ENCODE peak calls at places on chromosomes 1 and 21, in seven cellular contexts. X, R, I, J, P, B and S are unnamed samples.

GRCh38 chr1:236774926-236775325 is 20.2 kb upstream of the MTR start:
- DNase-seq in P (no peak), B (no peak), R (peak), J (peak), X (no peak), I (no peak), S (no peak)

GRCh38 chr1:94020764-94021579 is 100.0 kb downstream of the ABCA4 start:
- DNase-seq in X (no peak), P (no peak), B (no peak), J (peak), I (no peak), R (no peak), S (no peak)

GRCh38 chr1:230215049-230215448 is 148.0 kb downstream of the GALNT2 start:
- DNase-seq in I (peak), B (no peak), J (peak), R (no peak), X (no peak), P (peak), S (no peak)

GRCh38 chr1:31712625-31713024 is 8.8 kb upstream of the COL16A1 start:
- DNase-seq in I (peak), P (peak), R (no peak), X (no peak), J (peak), B (no peak), S (no peak)

GRCh38 chr1:10651377-10651776 is 145.1 kb downstream of the CASZ1 start:
- DNase-seq in X (peak), P (peak), J (peak), B (no peak), R (no peak), I (no peak), S (no peak)

GRCh38 chr1:234730110-234730509 is 120.1 kb upstream of the IRF2BP2 start:
- DNase-seq in R (no peak), X (no peak), J (no peak), I (no peak), P (no peak), B (no peak), S (no peak)

GRCh38 chr1:47992720-47993119 is 4.5 kb downstream of the TRABD2B start:
- DNase-seq in B (no peak), J (no peak), P (peak), X (no peak), R (no peak), I (peak), S (no peak)

GRCh38 chr1:196255762-196256161 is 352.5 kb downstream of the KCNT2 start:
- DNase-seq in J (no peak), R (no peak), I (no peak), X (no peak), P (no peak), B (no peak), S (no peak)

GRCh38 chr1:183318433-183318832 is 99.7 kb downstream of the NMNAT2 start:
- DNase-seq in R (no peak), I (peak), B (peak), P (peak), J (peak), X (peak), S (no peak)

GRCh38 chr1:108861566-108861965 is 4.7 kb upstream of the AKNAD1 start:
- DNase-seq in J (no peak), X (no peak), R (no peak), I (no peak), P (no peak), B (no peak), S (no peak)

GRCh38 chr1:24899581-24900485 is 30.2 kb downstream of the RUNX3 start:
- DNase-seq in R (no peak), X (no peak), I (peak), P (no peak), B (no peak), J (no peak), S (no peak)

GRCh38 chr1:111719561-111720239 is 19.5 kb downstream of the INKA2 start:
- DNase-seq in J (no peak), R (no peak), X (no peak), P (no peak), I (no peak), B (no peak), S (no peak)

GRCh38 chr1:11691302-11691914 is at the start of gene DRAXIN:
- DNase-seq in B (no peak), P (peak), R (peak), J (no peak), I (no peak), X (no peak), S (no peak)

GRCh38 chr1:180505732-180506335 is 3.5 kb upstream of the ACBD6 start:
- DNase-seq in X (no peak), B (no peak), J (no peak), R (no peak), I (no peak), P (no peak), S (no peak)

GRCh38 chr1:58575831-58576726 is 973 bp downstream of the TACSTD2 start:
- DNase-seq in P (peak), J (no peak), I (no peak), R (no peak), B (no peak), X (peak), S (no peak)

GRCh38 chr1:19219451-19219850 is 9.4 kb upstream of the UBR4 start:
- DNase-seq in J (no peak), P (no peak), B (no peak), R (no peak), I (peak), X (no peak), S (no peak)

GRCh38 chr1:166884040-166884642 is 8.1 kb upstream of the TADA1 start:
- DNase-seq in I (no peak), P (peak), J (no peak), R (peak), X (peak), B (peak), S (no peak)

GRCh38 chr1:16369821-16370220 is 2.8 kb downstream of the SZRD1 start:
- DNase-seq in J (no peak), R (no peak), X (no peak), B (no peak), P (no peak), I (no peak), S (no peak)

GRCh38 chr21:16563795-16564194 is 834.0 kb downstream of the USP25 start:
- DNase-seq in I (no peak), P (peak), J (no peak), R (no peak), X (peak), B (peak), S (no peak)

GRCh38 chr1:6461538-6462411 is 4.2 kb downstream of the TNFRSF25 start:
- DNase-seq in I (no peak), J (no peak), R (no peak), P (no peak), B (no peak), X (no peak), S (no peak)

GRCh38 chr1:98454666-98455065 is 206.9 kb upstream of the SNX7 start:
- DNase-seq in J (no peak), P (no peak), X (no peak), R (no peak), B (no peak), I (no peak), S (no peak)

GRCh38 chr1:221693087-221693486 is 48.8 kb downstream of the DUSP10 start:
- DNase-seq in I (no peak), R (no peak), J (no peak), B (no peak), P (no peak), X (no peak), S (no peak)

GRCh38 chr1:172275478-172275877 is 145.0 kb upstream of the C1orf105 start:
- DNase-seq in P (no peak), J (no peak), B (no peak), R (no peak), X (no peak), I (no peak), S (no peak)

GRCh38 chr1:206608108-206608698 is 4.1 kb downstream of the EIF2D start:
- DNase-seq in P (peak), I (no peak), R (peak), B (peak), X (no peak), J (peak), S (no peak)

GRCh38 chr1:182507685-182508084 is 57.7 kb downstream of the RGSL1 start:
- DNase-seq in P (peak), X (peak), J (no peak), B (no peak), R (no peak), I (no peak), S (no peak)

GRCh38 chr1:155166373-155167165 is 6.5 kb downstream of the KRTCAP2 start:
- DNase-seq in B (no peak), X (no peak), P (peak), I (peak), R (peak), J (peak), S (no peak)

GRCh38 chr1:53605181-53605580 is 133.8 kb downstream of the GLIS1 start:
- DNase-seq in B (no peak), X (no peak), P (no peak), R (no peak), J (no peak), I (peak), S (no peak)

GRCh38 chr1:206907304-206907991 is 10.2 kb downstream of the IL24 start:
- DNase-seq in R (peak), X (no peak), I (peak), P (no peak), B (peak), J (no peak), S (no peak)

GRCh38 chr1:183841950-183842816 is 37.3 kb downstream of the RGL1 start:
- DNase-seq in B (no peak), R (peak), X (no peak), I (no peak), J (peak), P (no peak), S (no peak)

GRCh38 chr1:172663726-172664125 is 4.8 kb downstream of the FASLG start:
- DNase-seq in P (no peak), R (no peak), J (peak), I (no peak), X (no peak), B (no peak), S (no peak)

GRCh38 chr1:1264868-1265272 is 8.8 kb downstream of the UBE2J2 start:
- DNase-seq in R (peak), I (no peak), P (no peak), J (peak), X (no peak), B (no peak), S (no peak)

GRCh38 chr1:187816646-187817045 is 987.9 kb downstream of the PLA2G4A start:
- DNase-seq in J (no peak), P (no peak), R (no peak), I (no peak), X (no peak), B (no peak), S (no peak)

GRCh38 chr1:187819081-187819480 is 990.3 kb downstream of the PLA2G4A start:
- DNase-seq in X (no peak), I (no peak), J (no peak), B (no peak), R (no peak), P (no peak), S (no peak)

DNA sequence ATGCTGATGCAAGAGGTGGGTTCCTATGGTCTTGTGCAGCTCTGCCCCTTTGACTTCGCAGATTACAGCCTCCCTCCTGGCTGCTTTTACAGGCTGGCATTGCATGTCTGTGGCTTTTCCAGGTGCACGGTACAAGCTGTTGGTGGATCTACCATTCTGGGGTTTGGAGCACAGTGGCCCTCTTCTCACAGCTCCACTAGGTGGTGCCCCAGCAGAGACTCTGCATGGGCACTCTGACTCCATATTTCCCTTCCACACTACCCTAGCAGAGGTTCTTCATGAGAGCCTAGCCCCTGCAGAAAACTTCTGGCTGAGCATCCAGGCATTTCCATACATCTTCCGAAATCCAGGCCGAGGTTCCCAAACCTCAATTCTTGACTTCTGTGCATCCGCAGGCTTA is 989.0 kb downstream of the PLA2G4A start:
- DNase-seq in R (no peak), I (no peak), J (no peak), B (no peak), X (no peak), P (no peak), S (no peak)
- TF ChIP-seq CTCF in R (peak), I (no peak), J (no peak), B (no peak), X (no peak), P (no peak), S (no peak)

GRCh38 chr1:188794969-188795368 is 1682.7 kb downstream of the BRINP3 start:
- DNase-seq in J (no peak), X (no peak), R (no peak), I (no peak), B (no peak), P (no peak), S (no peak)
- TF ChIP-seq CTCF in J (no peak), X (no peak), R (no peak), I (no peak), B (no peak), P (no peak), S (no peak)

DNA sequence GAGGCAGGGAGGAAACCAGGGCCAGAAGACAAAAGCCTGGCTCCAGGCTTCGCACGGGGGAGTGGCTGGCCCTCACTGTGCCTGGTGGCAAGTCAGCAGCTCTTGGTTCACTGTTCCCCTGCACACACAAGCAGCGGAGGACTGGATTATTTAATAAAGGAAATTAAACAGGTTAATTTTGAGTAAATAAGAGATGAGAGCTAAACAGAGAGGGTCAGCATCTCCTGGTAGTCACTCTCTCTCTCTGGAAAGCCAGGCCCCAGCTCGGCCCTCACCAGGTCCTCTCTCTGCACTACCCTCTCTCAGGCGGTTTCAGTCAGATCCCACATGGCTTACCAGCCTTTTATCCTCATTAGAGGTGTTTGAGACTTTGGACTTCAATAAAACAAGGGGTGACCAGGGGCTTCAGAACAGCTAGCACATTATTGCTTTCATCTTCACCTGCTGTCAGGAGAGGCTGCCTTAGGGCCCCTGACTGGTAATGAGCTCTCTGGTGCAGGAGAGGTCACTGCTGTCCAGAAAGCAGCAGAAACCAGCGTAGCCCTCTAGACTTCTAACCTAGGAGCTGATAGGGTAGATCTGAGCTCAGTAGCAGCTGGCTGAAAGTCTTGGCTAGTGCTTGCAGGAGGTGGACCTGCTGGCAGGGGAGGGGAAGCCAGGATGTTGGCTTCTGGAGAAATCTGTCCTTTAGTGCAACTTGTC is 46.0 kb downstream of the SYT6 start:
- DNase-seq in J (no peak), X (no peak), P (no peak), R (no peak), B (no peak), I (no peak), S (no peak)
- TF ChIP-seq CTCF in J (no peak), X (no peak), P (no peak), R (no peak), B (no peak), I (no peak), S (no peak)

DNA sequence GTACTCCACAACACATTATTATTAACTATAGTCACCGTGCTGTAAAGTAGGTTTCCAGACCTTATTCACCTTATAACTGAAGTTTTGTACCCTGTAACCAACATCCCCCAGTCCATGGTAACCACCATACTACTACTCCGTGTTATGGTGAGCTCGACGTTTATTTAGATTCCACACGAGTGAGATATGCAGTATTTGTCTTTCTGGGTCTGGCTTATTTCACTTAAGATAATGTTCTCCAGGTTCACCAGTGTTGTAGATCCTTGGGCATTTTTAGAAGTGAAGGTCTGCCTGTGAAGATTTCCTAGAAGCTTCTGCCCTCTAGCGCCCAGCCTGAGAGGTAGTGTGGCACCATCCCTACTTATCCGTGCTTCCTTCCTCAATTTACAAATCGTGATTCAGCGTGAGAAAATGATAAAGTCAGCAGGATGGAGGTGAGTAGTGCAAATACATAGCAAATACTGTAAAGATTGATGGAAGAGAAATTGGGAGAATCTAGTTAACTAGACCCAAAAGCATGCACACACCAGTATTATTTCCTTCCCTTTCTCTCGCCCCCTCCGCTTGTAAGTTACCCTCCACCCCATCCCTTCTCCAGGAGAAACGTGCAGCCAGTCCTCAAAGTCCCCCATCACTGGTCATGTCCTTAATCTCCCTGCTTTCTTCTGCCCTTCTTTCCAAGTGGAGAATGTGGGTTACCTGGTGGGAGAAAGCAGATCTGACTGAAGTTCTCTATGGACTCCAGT is 36.0 kb upstream of the DISC1 start:
- DNase-seq in J (peak), P (peak), B (peak), I (no peak), X (no peak), R (peak), S (no peak)
- TF ChIP-seq CTCF in J (peak), P (peak), B (peak), I (peak), X (peak), R (peak), S (peak)

GRCh38 chr1:212920895-212921294 is 29.4 kb upstream of the VASH2 start:
- DNase-seq in P (no peak), B (no peak), I (no peak), J (no peak), R (no peak), X (no peak), S (no peak)
- TF ChIP-seq CTCF in P (no peak), B (peak), I (no peak), J (no peak), R (peak), X (no peak), S (no peak)

GRCh38 chr1:43591181-43591580 is 58.8 kb upstream of the KDM4A start:
- DNase-seq in J (no peak), B (no peak), I (no peak), P (no peak), R (no peak), X (no peak), S (no peak)

GRCh38 chr1:43592974-43593683 is 56.8 kb upstream of the KDM4A start:
- DNase-seq in X (no peak), R (no peak), J (no peak), I (no peak), B (no peak), P (no peak), S (no peak)

GRCh38 chr1:43592051-43592665 is 57.8 kb upstream of the KDM4A start:
- DNase-seq in P (no peak), J (no peak), I (no peak), X (no peak), R (no peak), B (no peak), S (no peak)

GRCh38 chr1:43588592-43588991 is 57.9 kb downstream of the PTPRF start:
- DNase-seq in P (no peak), X (no peak), I (no peak), B (no peak), R (no peak), J (no peak), S (no peak)

DNA sequence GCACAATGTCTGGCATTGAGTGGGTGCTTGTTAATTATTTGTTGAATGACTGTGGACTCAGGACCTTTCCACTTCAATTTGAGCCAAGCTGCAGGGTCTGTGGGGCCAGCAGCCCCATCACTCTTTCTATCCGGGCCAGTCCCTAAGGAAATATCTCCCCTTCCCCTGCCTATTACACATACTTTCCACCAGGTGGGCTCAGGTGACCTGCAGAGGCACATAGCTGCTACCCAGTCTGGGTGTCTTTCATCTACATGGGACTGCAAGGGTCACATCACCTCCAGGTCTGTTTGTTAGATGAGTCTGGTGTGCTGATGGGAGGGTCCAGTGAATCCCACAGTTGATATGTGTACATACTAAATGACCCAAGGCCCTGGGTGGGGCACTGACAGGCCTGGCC is 59.6 kb upstream of the KDM4A start:
- DNase-seq in P (no peak), I (no peak), J (no peak), B (peak), R (peak), X (no peak), S (no peak)
- TF ChIP-seq CTCF in P (no peak), I (no peak), J (no peak), B (no peak), R (peak), X (no peak), S (no peak)

GRCh38 chr21:36927718-36928117 is 38.8 kb downstream of the HLCS start:
- DNase-seq in J (peak), I (peak), B (peak), X (peak), R (peak), P (peak), S (peak)

GRCh38 chr21:36932417-36932816 is 34.1 kb downstream of the HLCS start:
- DNase-seq in R (no peak), P (no peak), X (no peak), B (no peak), I (no peak), J (no peak), S (no peak)

GRCh38 chr21:36926989-36927695 is 39.3 kb downstream of the HLCS start:
- DNase-seq in J (peak), B (no peak), X (no peak), R (no peak), I (no peak), P (no peak), S (no peak)

GRCh38 chr21:36928960-36929359 is 37.5 kb downstream of the HLCS start:
- DNase-seq in R (no peak), J (no peak), B (no peak), X (no peak), I (no peak), P (no peak), S (no peak)

GRCh38 chr21:36929622-36930021 is 36.8 kb downstream of the HLCS start:
- DNase-seq in R (no peak), J (no peak), I (no peak), B (no peak), X (no peak), P (no peak), S (no peak)
- TF ChIP-seq CTCF in R (peak), J (peak), I (no peak), B (peak), X (no peak), P (no peak), S (peak)